ENCODE peak calls at places on chromosome 4, in eight cellular contexts. E is adrenal gland, W is GM12891, Q is esophagus squamous epithelium, M is body of pancreas, S is H54, D is lower leg skin, H is sigmoid colon. X is an unnamed sample.

GRCh38 chr4:110840221-110840654 is 217.4 kb upstream of the PITX2 start:
- DNase-seq in E (no peak), W (no peak), Q (no peak), M (no peak), S (no peak), D (no peak), H (no peak), X (no peak)

GRCh38 chr4:186345184-186345583 is 79.2 kb downstream of the F11 start:
- DNase-seq in E (no peak), W (no peak), Q (no peak), M (no peak), S (no peak), D (no peak), H (no peak), X (no peak)

GRCh38 chr4:24413311-24413784 is 171.0 kb downstream of the DHX15 start:
- DNase-seq in E (no peak), W (no peak), Q (no peak), M (no peak), S (no peak), D (no peak), H (no peak), X (no peak)

GRCh38 chr4:177853198-177853597 is 411.0 kb upstream of the AGA start:
- DNase-seq in E (no peak), W (no peak), Q (no peak), M (no peak), S (no peak), D (no peak), H (no peak), X (no peak)

GRCh38 chr4:89140168-89140759 is 28.9 kb downstream of the TIGD2 start:
- DNase-seq in E (peak), W (no peak), Q (no peak), M (no peak), S (no peak), D (no peak), H (no peak), X (no peak)

GRCh38 chr4:41176357-41176756 is 38.0 kb downstream of the APBB2 start:
- DNase-seq in E (no peak), W (no peak), Q (no peak), M (no peak), S (no peak), D (no peak), H (no peak), X (no peak)

GRCh38 chr4:3207531-3208037 is 41.4 kb upstream of the MSANTD1 start:
- DNase-seq in E (no peak), W (no peak), Q (no peak), M (no peak), S (no peak), D (no peak), H (no peak), X (no peak)

GRCh38 chr4:22071749-22072148 is 123.2 kb upstream of the KCNIP4 start:
- DNase-seq in E (no peak), W (no peak), Q (no peak), M (no peak), S (no peak), D (no peak), H (no peak), X (no peak)

GRCh38 chr4:8276358-8277240 is 7.0 kb downstream of the HTRA3 start:
- DNase-seq in E (no peak), W (no peak), Q (no peak), M (no peak), S (no peak), D (no peak), H (peak), X (no peak)

GRCh38 chr4:117664706-117665444 is 369.4 kb upstream of the NDST3 start:
- DNase-seq in E (no peak), W (no peak), Q (no peak), M (no peak), S (peak), D (no peak), H (no peak), X (no peak)

GRCh38 chr4:156036496-156036895 is 82.8 kb upstream of the CTSO start:
- DNase-seq in E (no peak), W (no peak), Q (no peak), M (no peak), S (no peak), D (no peak), H (no peak), X (no peak)

GRCh38 chr4:101630319-101630986 is 160.1 kb upstream of the BANK1 start:
- DNase-seq in E (no peak), W (no peak), Q (no peak), M (no peak), S (no peak), D (no peak), H (no peak), X (no peak)

GRCh38 chr4:167578906-167579305 is 344.6 kb upstream of the SPOCK3 start:
- DNase-seq in E (no peak), W (no peak), Q (no peak), M (no peak), S (no peak), D (no peak), H (no peak), X (no peak)

GRCh38 chr4:1297456-1298325 is 8.0 kb downstream of the MAEA start:
- DNase-seq in E (no peak), W (no peak), Q (no peak), M (no peak), S (no peak), D (no peak), H (peak), X (no peak)

GRCh38 chr4:60485279-60485678 is 714.8 kb upstream of the ADGRL3 start:
- DNase-seq in E (no peak), W (no peak), Q (no peak), M (no peak), S (no peak), D (no peak), H (no peak), X (no peak)

GRCh38 chr4:2411786-2412510 is 6.5 kb downstream of the ZFYVE28 start:
- DNase-seq in E (no peak), W (no peak), Q (no peak), M (no peak), S (no peak), D (no peak), H (no peak), X (peak)

GRCh38 chr4:126958482-126958881 is 674.3 kb upstream of the INTU start:
- DNase-seq in E (no peak), W (no peak), Q (no peak), M (no peak), S (no peak), D (no peak), H (no peak), X (no peak)

GRCh38 chr4:105179539-105180401 is 33.1 kb downstream of the TET2 start:
- DNase-seq in E (no peak), W (no peak), Q (no peak), M (no peak), S (no peak), D (no peak), H (no peak), X (no peak)

GRCh38 chr4:88613417-88613875 is 21.2 kb downstream of the HERC3 start:
- DNase-seq in E (no peak), W (no peak), Q (no peak), M (peak), S (no peak), D (no peak), H (no peak), X (no peak)

GRCh38 chr4:186587416-186588018 is 32.1 kb upstream of the MTNR1A start:
- DNase-seq in E (peak), W (peak), Q (no peak), M (peak), S (peak), D (peak), H (peak), X (peak)

DNA sequence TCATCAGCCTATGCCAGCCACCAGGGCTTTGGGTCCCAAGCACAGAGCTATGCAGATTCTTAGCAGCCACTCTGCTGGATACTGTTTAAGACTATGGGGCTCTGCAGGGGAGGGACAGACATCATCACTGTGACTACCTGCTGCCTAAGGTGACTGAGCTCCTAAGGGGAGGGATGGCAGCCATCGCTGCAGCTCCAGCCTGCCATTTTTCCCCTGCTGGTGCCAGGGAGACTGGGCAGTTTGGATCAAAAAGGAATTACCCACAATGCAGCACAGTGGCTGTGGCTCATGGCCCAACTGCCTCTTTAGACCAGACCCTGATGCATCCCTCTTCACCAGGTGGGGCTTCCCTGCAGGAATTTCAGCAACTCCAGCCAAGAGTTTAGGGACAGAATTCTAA is 28.6 kb upstream of the INPP4B start:
- DNase-seq in E (no peak), W (no peak), Q (no peak), M (no peak), S (no peak), D (no peak), H (no peak), X (no peak)
- TF ChIP-seq POLR2A in E (no peak), W (no peak), Q (no peak), M (no peak), S (no peak), D (no peak), H (no peak), X (no peak)

GRCh38 chr4:169627307-169627706 is 6.9 kb downstream of the CLCN3 start:
- DNase-seq in E (no peak), W (no peak), Q (no peak), M (peak), S (no peak), D (no peak), H (no peak), X (no peak)
- TF ChIP-seq POLR2A in E (no peak), W (no peak), Q (no peak), M (no peak), S (no peak), D (no peak), H (no peak), X (no peak)

GRCh38 chr4:55545681-55546632 is 752 bp downstream of the CLOCK start:
- DNase-seq in E (peak), W (peak), Q (peak), M (peak), S (peak), D (peak), H (peak), X (peak)
- TF ChIP-seq POLR2A in E (peak), W (peak), Q (no peak), M (peak), S (peak), D (no peak), H (no peak), X (peak)

DNA sequence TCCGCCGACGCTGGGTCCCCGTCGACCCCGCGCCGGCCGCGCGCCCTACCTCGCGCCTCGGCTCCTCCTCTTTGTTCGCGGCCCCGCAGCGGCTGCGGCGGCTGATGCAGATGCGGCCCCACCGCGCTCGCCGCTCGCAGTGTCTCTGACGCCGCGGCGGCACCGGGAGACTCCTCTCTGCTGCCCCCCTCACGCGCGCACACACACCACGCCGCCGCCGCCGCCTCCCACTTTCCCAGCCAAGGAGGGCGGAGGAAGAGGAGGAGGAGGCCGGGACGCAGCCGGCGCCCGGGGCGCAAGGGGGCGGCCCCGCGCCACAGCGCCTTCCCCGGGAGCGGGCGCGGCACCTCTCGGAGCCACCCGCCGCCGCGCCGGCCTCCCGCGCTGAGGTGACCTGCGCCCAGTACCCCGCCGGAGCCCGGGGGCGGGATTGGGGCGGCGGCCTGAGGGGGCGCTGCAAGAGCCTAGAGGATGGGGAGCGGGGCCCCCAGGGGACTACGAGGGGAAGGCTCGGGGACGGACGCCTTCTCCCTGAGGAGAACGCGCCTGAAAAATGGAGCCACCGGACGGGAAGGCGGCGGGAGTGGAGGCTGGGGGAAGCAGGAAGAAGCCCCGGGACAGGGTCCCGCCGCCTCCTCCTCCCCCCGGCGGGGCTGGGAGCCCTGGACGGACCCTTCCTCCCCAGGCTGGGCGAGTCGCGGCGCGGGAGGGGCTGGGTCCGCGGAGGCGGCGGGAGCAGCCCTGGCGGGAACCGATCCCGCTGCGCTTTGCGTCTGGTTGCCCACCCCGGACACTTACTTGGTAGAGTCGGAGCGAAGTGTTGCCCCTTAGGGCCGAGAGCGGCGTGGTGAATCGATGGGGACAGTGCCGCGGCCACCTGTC is at the start of gene SH3RF1:
- DNase-seq in E (peak), W (peak), Q (peak), M (peak), S (peak), D (peak), H (peak), X (peak)
- TF ChIP-seq POLR2A in E (peak), W (no peak), Q (no peak), M (peak), S (peak), D (no peak), H (peak), X (no peak)

GRCh38 chr4:83083925-83084475 is 30.5 kb downstream of the PLAC8 start:
- DNase-seq in E (no peak), W (no peak), Q (no peak), M (no peak), S (no peak), D (no peak), H (no peak), X (no peak)
- TF ChIP-seq POLR2A in E (no peak), W (no peak), Q (no peak), M (no peak), S (no peak), D (no peak), H (no peak), X (no peak)

GRCh38 chr4:128830906-128831525 is 21.5 kb downstream of the JADE1 start:
- DNase-seq in E (no peak), W (no peak), Q (no peak), M (no peak), S (no peak), D (no peak), H (no peak), X (no peak)
- TF ChIP-seq POLR2A in E (no peak), W (no peak), Q (no peak), M (no peak), S (no peak), D (no peak), H (no peak), X (no peak)

GRCh38 chr4:119010909-119011606 is 122.4 kb downstream of the SYNPO2 start:
- DNase-seq in E (no peak), W (no peak), Q (no peak), M (no peak), S (no peak), D (no peak), H (peak), X (no peak)
- TF ChIP-seq POLR2A in E (no peak), W (no peak), Q (no peak), M (no peak), S (no peak), D (no peak), H (no peak), X (no peak)

GRCh38 chr4:10104211-10104990 is 12.2 kb downstream of the WDR1 start:
- DNase-seq in E (no peak), W (no peak), Q (no peak), M (no peak), S (no peak), D (no peak), H (no peak), X (no peak)
- TF ChIP-seq POLR2A in E (no peak), W (peak), Q (no peak), M (no peak), S (no peak), D (no peak), H (no peak), X (no peak)

X was measured in GM12892.